ENCODE peak calls at places on chromosomes 11 and 22, in four cellular contexts. U is endodermal cell, A is T-helper 9 cell, J is NCI-H1092 treated with DMSO at 0.1 percent for 48 hours. M is an unnamed sample.

GRCh38 chr11:95296165-95296564 is 65.2 kb upstream of the SESN3 start:
- DNase-seq in U (no peak), A (no peak), J (peak; percentile 93), M (no peak)

GRCh38 chr22:38230108-38230825 is 28.5 kb downstream of the MAFF start:
- DNase-seq in A (peak; percentile 27), J (no peak), U (peak; percentile 76), M (peak; percentile 73)

GRCh38 chr22:30210235-30210831 is 36.2 kb downstream of the LIF start:
- DNase-seq in A (no peak), U (peak; percentile 63), J (no peak), M (no peak)

GRCh38 chr11:86954288-86955110 is 696 bp downstream of the FZD4 start:
- DNase-seq in A (no peak), U (peak; percentile 81), J (peak; percentile 36), M (peak; percentile 76)

GRCh38 chr11:65911682-65912568 is 6.9 kb downstream of the C11orf68 start:
- DNase-seq in A (no peak), U (peak; percentile 88), J (peak; percentile 57), M (peak; percentile 84)

GRCh38 chr11:46903846-46904245 is 14.5 kb downstream of the LRP4 start:
- DNase-seq in U (peak; percentile 30), A (no peak), J (peak; percentile 82), M (no peak)

GRCh38 chr22:46040471-46041465 is 63.8 kb upstream of the WNT7B start:
- DNase-seq in A (no peak), U (peak; percentile 45), J (no peak), M (no peak)

GRCh38 chr11:69915501-69916250 is 96.5 kb upstream of the FGF3 start:
- DNase-seq in J (peak; percentile 65), U (peak; percentile 97), A (peak; percentile 19), M (peak; percentile 93)

GRCh38 chr22:36052505-36052941 is 23.9 kb upstream of the RBFOX2 start:
- DNase-seq in U (peak; percentile 48), J (no peak), A (no peak), M (no peak)